ENCODE peak calls at places on chromosomes 6 and 20, in four cellular contexts. W is WTC11, C is GM12878, U is K562. B is an unnamed sample.

GRCh38 chr6:163182696-163183095 is 231.8 kb upstream of the QKI start:
- DNase-seq in C (no peak), U (no peak), W (no peak), B (no peak)

GRCh38 chr20:6780414-6780813 is 12.9 kb downstream of the BMP2 start:
- DNase-seq in C (no peak), U (no peak), W (no peak), B (peak)

GRCh38 chr20:32052090-32052791 is at the start of gene HCK:
- DNase-seq in U (no peak), C (no peak), W (no peak), B (peak)

GRCh38 chr6:44828780-44829179 is 441.3 kb downstream of the CDC5L start:
- DNase-seq in C (no peak), W (no peak), U (no peak), B (no peak)

GRCh38 chr20:39851459-39851858 is 837.6 kb downstream of the MAFB start:
- DNase-seq in U (no peak), C (no peak), W (no peak), B (no peak)

GRCh38 chr20:5484346-5484745 is 167.6 kb upstream of the PROKR2 start:
- DNase-seq in W (no peak), C (no peak), U (no peak), B (no peak)

GRCh38 chr20:57991211-57991841 is 237.1 kb downstream of the ANKRD60 start:
- DNase-seq in U (no peak), C (no peak), W (no peak), B (peak)

GRCh38 chr6:15389079-15389758 is 143.3 kb downstream of the JARID2 start:
- DNase-seq in W (no peak), U (no peak), C (no peak), B (no peak)

GRCh38 chr6:8225113-8225512 is 122.8 kb upstream of the EEF1E1 start:
- DNase-seq in W (no peak), U (no peak), C (no peak), B (no peak)

GRCh38 chr20:43789593-43789992 is 62.8 kb upstream of the GTSF1L start:
- DNase-seq in C (no peak), U (no peak), W (no peak), B (no peak)

GRCh38 chr6:52330470-52330869 is 31.5 kb upstream of the PAQR8 start:
- DNase-seq in U (no peak), C (no peak), W (no peak), B (no peak)

GRCh38 chr6:34248198-34248726 is 544 bp downstream of the SMIM29 start:
- DNase-seq in U (peak), C (no peak), W (peak), B (peak)

GRCh38 chr6:136334853-136335252 is 45.2 kb upstream of the BCLAF1 start:
- DNase-seq in C (no peak), U (no peak), W (peak), B (no peak)

GRCh38 chr20:23151008-23151703 is 65.0 kb upstream of the CD93 start:
- DNase-seq in C (no peak), U (no peak), W (no peak), B (no peak)

GRCh38 chr6:100175814-100176275 is 181.8 kb upstream of the MCHR2 start:
- DNase-seq in W (no peak), C (no peak), U (no peak), B (no peak)

GRCh38 chr20:2900845-2901592 is 27.7 kb downstream of the PTPRA start:
- DNase-seq in U (no peak), W (no peak), C (peak), B (no peak)

GRCh38 chr6:24441599-24441904 is 38.8 kb downstream of the MRS2 start:
- DNase-seq in U (no peak), W (no peak), C (no peak), B (no peak)
- TF ChIP-seq USF1 in U (no peak), W (no peak), C (no peak), B (no peak)

DNA sequence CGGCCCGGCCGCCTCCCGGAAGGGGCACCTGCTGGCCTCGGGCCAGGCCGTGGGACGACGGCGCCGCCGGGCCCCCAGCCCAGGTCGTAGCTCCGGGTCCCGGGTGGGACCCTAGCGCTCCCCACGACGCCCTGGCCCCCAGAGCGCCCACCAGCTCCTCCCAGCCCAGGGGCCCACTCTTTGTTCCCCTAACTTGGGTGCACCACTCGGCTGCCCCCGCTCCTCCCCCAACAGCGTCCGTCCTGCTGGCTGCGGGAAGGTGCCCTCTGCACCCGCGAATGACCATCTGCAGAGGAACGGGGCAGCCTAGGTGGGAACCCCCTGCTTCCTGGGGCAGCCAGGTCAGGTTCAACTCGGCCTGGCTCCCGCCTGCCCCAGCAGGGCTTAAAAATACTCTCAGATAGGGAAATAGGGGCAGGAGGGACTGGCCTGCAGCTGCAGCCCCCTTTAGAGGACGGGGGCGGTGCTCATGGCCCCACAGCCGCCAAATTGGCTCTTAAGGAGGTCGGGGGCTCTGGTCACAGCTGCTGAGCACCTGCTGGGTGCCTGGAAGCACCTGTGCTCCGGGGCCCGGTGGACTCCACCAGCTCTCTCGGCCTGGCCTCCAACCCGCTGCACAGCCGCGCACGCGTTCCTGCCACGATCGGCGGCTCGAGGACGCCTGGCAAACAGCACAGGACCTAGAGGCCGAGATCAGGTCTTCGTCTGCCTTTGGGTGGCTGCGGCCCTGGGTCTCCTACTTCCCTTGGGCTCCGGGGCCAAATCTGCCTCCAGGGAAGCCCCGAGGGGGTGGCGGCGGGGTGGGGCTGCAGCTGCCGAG is 581 bp upstream of the LAMA5 start:
- DNase-seq in C (no peak), U (no peak), W (peak), B (peak)
- TF ChIP-seq USF1 in C (no peak), U (no peak), W (no peak), B (no peak)

DNA sequence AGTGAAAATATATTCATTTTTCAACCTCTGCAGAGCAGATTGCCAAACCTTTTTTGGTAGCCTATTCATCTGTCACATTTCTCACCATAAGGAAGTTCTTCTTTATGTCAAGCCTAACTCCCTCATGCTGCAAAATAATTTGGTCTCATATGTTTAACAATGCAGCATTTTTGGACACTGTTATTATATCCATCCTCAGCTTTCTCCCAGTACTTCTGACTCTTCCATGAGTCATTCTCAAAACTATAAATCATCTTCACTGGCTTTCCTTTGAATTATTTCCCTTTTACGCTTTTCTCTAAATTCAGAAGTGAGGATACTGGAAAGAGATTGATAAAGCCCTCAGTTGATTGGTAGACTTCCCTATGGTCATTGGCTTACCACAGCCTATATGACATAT is 192.2 kb downstream of the TPBG start:
- DNase-seq in U (no peak), W (no peak), C (no peak), B (no peak)
- TF ChIP-seq USF1 in U (no peak), W (no peak), C (no peak), B (no peak)

GRCh38 chr6:62283359-62283758 is 2.7 kb downstream of the KHDRBS2 start:
- DNase-seq in U (no peak), W (no peak), C (no peak), B (no peak)
- TF ChIP-seq USF1 in U (no peak), W (no peak), C (no peak), B (no peak)

DNA sequence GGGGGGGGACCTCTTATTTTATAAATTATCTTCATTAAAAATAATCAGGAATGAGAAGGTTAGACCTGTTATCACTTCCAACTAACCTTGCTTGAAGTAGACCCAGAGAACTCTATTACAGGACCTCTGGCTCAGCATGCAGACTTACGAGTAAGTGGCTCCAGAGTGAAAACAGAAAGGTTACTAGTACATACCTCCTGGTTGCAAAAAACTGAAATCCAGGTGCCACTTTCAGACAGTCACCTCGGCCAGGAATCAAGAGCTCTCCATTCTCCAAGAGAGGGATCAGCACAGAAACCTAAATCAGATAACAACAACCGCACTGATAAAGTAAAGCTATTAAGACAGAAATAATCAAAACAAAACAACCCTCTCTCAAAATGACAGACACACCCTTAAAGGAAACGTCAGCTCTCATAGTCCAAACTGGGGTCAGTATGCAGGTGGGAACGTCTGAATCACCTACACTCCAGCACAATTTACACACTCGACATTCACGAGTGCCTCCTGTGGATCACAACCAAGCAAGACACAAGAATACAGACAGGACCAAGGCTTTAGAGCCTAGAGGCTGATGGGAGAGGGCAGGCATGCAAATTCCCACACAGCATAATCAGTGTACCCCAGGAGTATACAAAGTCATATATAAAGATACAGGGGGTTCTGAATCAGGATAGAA is 31.8 kb downstream of the MDN1 start:
- DNase-seq in W (no peak), U (no peak), C (no peak), B (no peak)
- TF ChIP-seq USF1 in W (no peak), U (no peak), C (no peak), B (no peak)